ENCODE peak calls at places on chromosomes 3 and 15, in eight cellular contexts. X is activated T-helper 1 cell treated with anti-CD3 and anti-CD28 coated beads, Interleukin-2, amount 50 U/mL, for 16 hours; E is activated T-cell treated with anti-CD3 and anti-CD28 coated beads for 24 hours; A is body of pancreas; O is stimulated activated CD8-positive, alpha-beta memory T cell treated with anti-CD3 and anti-CD28 coated beads, Interleukin-15, amount 100 ng/mL, for 1 hour; U is left lobe of liver; Z is amniotic stem cell; T is CD8-positive, alpha-beta T cell. K is an unnamed sample.

GRCh38 chr15:71329041-71329440 is 213.8 kb downstream of the THSD4 start:
- DNase-seq in Z (no peak), X (no peak), U (no peak), A (no peak), T (no peak), E (no peak), O (no peak), K (peak)

GRCh38 chr3:32961189-32961715 is 9.8 kb downstream of the CCR4 start:
- DNase-seq in U (peak), X (no peak), A (no peak), T (no peak), E (peak), Z (no peak), O (no peak), K (no peak)

GRCh38 chr15:62698646-62699045 is 343.9 kb upstream of the TPM1 start:
- DNase-seq in T (no peak), A (no peak), X (no peak), Z (no peak), O (no peak), U (no peak), E (no peak), K (no peak)

GRCh38 chr3:78507196-78507984 is 1260.4 kb downstream of the ROBO1 start:
- DNase-seq in X (no peak), Z (no peak), O (no peak), U (no peak), T (no peak), E (no peak), A (no peak), K (no peak)

GRCh38 chr3:57586778-57587177 is 10.4 kb downstream of the ARF4 start:
- DNase-seq in A (no peak), T (no peak), X (no peak), O (no peak), U (no peak), E (no peak), Z (no peak), K (no peak)

GRCh38 chr3:32423534-32423933 is 31.9 kb downstream of the CMTM7 start:
- DNase-seq in U (no peak), O (no peak), E (no peak), T (no peak), A (no peak), Z (no peak), X (no peak), K (no peak)

GRCh38 chr3:12907729-12908128 is 66.4 kb upstream of the RPL32 start:
- DNase-seq in T (no peak), O (no peak), A (no peak), U (no peak), E (no peak), X (no peak), Z (no peak), K (no peak)

GRCh38 chr15:29670266-29670665 is 152.0 kb downstream of the TJP1 start:
- DNase-seq in A (no peak), T (no peak), Z (no peak), O (no peak), X (no peak), E (no peak), U (no peak), K (no peak)

GRCh38 chr3:43995078-43995928 is 246.4 kb upstream of the TOPAZ1 start:
- DNase-seq in T (no peak), Z (no peak), E (no peak), X (no peak), U (no peak), O (no peak), A (no peak), K (no peak)

GRCh38 chr3:143974181-143974876 is 2.7 kb downstream of the DIPK2A start:
- DNase-seq in A (no peak), X (no peak), E (no peak), U (no peak), Z (no peak), T (no peak), O (no peak), K (no peak)

GRCh38 chr3:33131328-33132018 is 17.7 kb downstream of the CRTAP start:
- DNase-seq in X (no peak), U (no peak), T (no peak), Z (peak), E (peak), A (peak), O (no peak), K (no peak)

GRCh38 chr15:85579011-85579701 is 198.8 kb downstream of the AKAP13 start:
- DNase-seq in Z (no peak), O (no peak), X (no peak), U (peak), E (no peak), T (no peak), A (peak), K (no peak)

GRCh38 chr3:144033235-144033579 is 61.6 kb downstream of the DIPK2A start:
- DNase-seq in E (no peak), U (no peak), X (no peak), Z (no peak), A (no peak), T (no peak), O (no peak), K (no peak)

GRCh38 chr15:96422153-96422552 is 91.7 kb downstream of the NR2F2 start:
- DNase-seq in O (no peak), E (no peak), Z (no peak), A (no peak), U (no peak), X (no peak), T (no peak), K (no peak)

GRCh38 chr15:100861511-100861991 is 18.1 kb upstream of the ALDH1A3 start:
- DNase-seq in A (no peak), O (no peak), U (no peak), T (no peak), X (no peak), Z (no peak), E (no peak), K (no peak)

GRCh38 chr3:158105710-158106438 is at the start of gene SHOX2:
- DNase-seq in E (no peak), A (peak), X (no peak), O (no peak), T (no peak), U (no peak), Z (no peak), K (no peak)

GRCh38 chr3:176514297-176514696 is 683.0 kb downstream of the TBL1XR1 start:
- DNase-seq in E (no peak), A (peak), X (no peak), Z (peak), O (no peak), T (no peak), U (no peak), K (no peak)

GRCh38 chr15:33310481-33311311 is at the start of gene RYR3:
- DNase-seq in A (no peak), U (no peak), E (no peak), Z (no peak), X (no peak), O (no peak), T (no peak), K (no peak)

GRCh38 chr15:93862791-93863190 is 368.6 kb upstream of the MCTP2 start:
- DNase-seq in U (no peak), A (peak), X (no peak), T (no peak), O (no peak), E (no peak), Z (no peak), K (no peak)